ENCODE peak calls at places on chromosome 21, in eight cellular contexts. D is OCI-LY7; M is tibial nerve; Y is CD8-positive, alpha-beta T cell; S is pancreas; L is IMR-90; F is esophagus squamous epithelium; E is aorta. W is an unnamed sample.

GRCh38 chr21:14926186-14926585 is 138.6 kb downstream of the NRIP1 start:
- DNase-seq in D (no peak), M (no peak), Y (no peak), S (no peak), L (no peak), F (no peak), E (no peak), W (no peak)

GRCh38 chr21:35578350-35578782 is 482.0 kb downstream of the SETD4 start:
- DNase-seq in D (no peak), M (no peak), Y (no peak), S (no peak), L (peak), F (no peak), E (no peak), W (peak)

GRCh38 chr21:44021064-44021463 is 9.0 kb downstream of the TRAPPC10 start:
- DNase-seq in D (no peak), M (no peak), Y (no peak), S (no peak), L (no peak), F (no peak), E (no peak), W (no peak)

GRCh38 chr21:33109574-33110339 is 39.8 kb downstream of the OLIG1 start:
- DNase-seq in D (no peak), M (no peak), Y (no peak), S (no peak), L (no peak), F (no peak), E (no peak), W (no peak)

GRCh38 chr21:15441999-15442398 is 287.8 kb upstream of the USP25 start:
- DNase-seq in D (no peak), M (no peak), Y (no peak), S (no peak), L (no peak), F (no peak), E (no peak), W (no peak)

GRCh38 chr21:42301371-42302291 is 13.6 kb downstream of the TFF3 start:
- DNase-seq in D (no peak), M (no peak), Y (no peak), S (no peak), L (no peak), F (no peak), E (peak), W (no peak)

GRCh38 chr21:26835714-26836265 is 9.4 kb downstream of the ADAMTS1 start:
- DNase-seq in D (no peak), M (no peak), Y (no peak), S (no peak), L (no peak), F (no peak), E (no peak), W (no peak)

GRCh38 chr21:35256468-35256988 is 207.4 kb upstream of the RUNX1 start:
- DNase-seq in D (no peak), M (peak), Y (no peak), S (peak), L (peak), F (no peak), E (peak), W (peak)

GRCh38 chr21:26379561-26379960 is 193.5 kb downstream of the CYYR1 start:
- DNase-seq in D (no peak), M (no peak), Y (no peak), S (no peak), L (no peak), F (no peak), E (no peak), W (no peak)

GRCh38 chr21:29148535-29148934 is 18.1 kb downstream of the MAP3K7CL start:
- DNase-seq in D (no peak), M (no peak), Y (no peak), S (no peak), L (peak), F (no peak), E (peak), W (peak)
- H3K27ac ChIP-seq in D (no peak), M (no peak), Y (no peak), S (no peak), L (no peak), F (peak), E (no peak), W (peak)

GRCh38 chr21:31409849-31410762 is 66.0 kb upstream of the TIAM1 start:
- DNase-seq in D (no peak), M (no peak), Y (no peak), S (no peak), L (no peak), F (no peak), E (no peak), W (no peak)

GRCh38 chr21:31410763-31411278 is 66.8 kb upstream of the TIAM1 start:
- DNase-seq in D (peak), M (no peak), Y (peak), S (no peak), L (no peak), F (no peak), E (no peak), W (no peak)

GRCh38 chr21:31406510-31406909 is 62.4 kb upstream of the TIAM1 start:
- DNase-seq in D (no peak), M (no peak), Y (no peak), S (no peak), L (no peak), F (no peak), E (no peak), W (no peak)

GRCh38 chr21:31405638-31406037 is 61.6 kb upstream of the TIAM1 start:
- DNase-seq in D (no peak), M (no peak), Y (no peak), S (no peak), L (no peak), F (no peak), E (no peak), W (no peak)

GRCh38 chr21:31408306-31409088 is 64.4 kb upstream of the TIAM1 start:
- DNase-seq in D (no peak), M (no peak), Y (peak), S (no peak), L (no peak), F (no peak), E (no peak), W (no peak)
- H3K27ac ChIP-seq in D (no peak), M (peak), Y (no peak), S (no peak), L (no peak), F (peak), E (no peak), W (no peak)

DNA sequence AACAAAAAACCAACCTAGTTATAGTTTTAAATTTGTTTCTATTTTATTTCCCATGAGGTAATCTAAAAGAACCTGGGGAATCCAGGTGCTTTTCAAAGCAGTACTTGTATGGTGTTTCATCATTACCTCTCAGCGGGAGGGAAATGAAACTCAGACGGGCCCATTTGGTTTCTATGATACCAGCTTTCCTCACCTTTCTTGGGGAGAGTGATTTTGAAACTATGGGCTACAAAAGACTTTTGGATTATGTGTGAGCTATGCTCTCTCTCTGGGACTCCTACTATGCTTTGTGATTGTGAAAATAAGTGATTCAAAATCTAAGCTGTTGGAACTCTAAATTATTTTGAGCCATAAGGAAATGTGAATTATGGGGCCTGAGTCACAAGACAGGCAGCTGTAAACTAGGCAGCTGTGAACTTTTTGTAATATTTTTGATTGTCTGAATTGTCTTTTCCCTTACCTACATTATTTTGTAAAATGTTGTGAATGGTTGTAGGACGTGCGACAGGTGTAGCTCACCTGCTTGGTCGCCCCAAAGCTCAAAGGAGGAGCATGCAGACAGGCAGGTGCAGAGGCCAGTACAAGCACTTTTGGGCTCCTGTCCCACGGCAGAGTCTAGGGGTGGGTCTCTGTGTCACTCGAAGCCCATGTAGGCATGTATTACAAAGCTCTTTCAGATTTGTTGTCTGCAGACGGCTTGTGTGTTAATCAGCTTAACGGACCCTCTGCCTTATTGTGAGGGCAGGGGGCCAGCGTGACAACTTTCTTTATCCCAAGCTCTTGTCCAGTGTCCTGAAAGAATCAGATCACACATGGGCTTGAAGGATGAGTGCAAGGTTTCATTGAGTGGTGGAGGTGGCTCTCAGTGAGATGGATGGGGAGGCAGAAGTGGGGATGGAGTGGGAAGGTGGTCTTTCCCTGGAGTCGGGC is 64.8 kb upstream of the BACH1 start:
- DNase-seq in D (peak), M (no peak), Y (no peak), S (no peak), L (no peak), F (no peak), E (no peak), W (no peak)
- H3K27ac ChIP-seq in D (no peak), M (no peak), Y (no peak), S (peak), L (no peak), F (peak), E (no peak), W (peak)

GRCh38 chr21:21439761-21440160 is 441.6 kb downstream of the NCAM2 start:
- DNase-seq in D (no peak), M (no peak), Y (no peak), S (no peak), L (peak), F (no peak), E (no peak), W (no peak)
- H3K27ac ChIP-seq in D (no peak), M (no peak), Y (no peak), S (no peak), L (no peak), F (no peak), E (no peak), W (no peak)

GRCh38 chr21:38843806-38844479 is 38.2 kb downstream of the ETS2 start:
- DNase-seq in D (no peak), M (no peak), Y (no peak), S (no peak), L (peak), F (no peak), E (no peak), W (no peak)
- H3K27ac ChIP-seq in D (no peak), M (no peak), Y (no peak), S (no peak), L (no peak), F (no peak), E (no peak), W (peak)

GRCh38 chr21:45387506-45387905 is 17.5 kb upstream of the COL18A1 start:
- DNase-seq in D (no peak), M (no peak), Y (no peak), S (peak), L (no peak), F (no peak), E (peak), W (no peak)

GRCh38 chr21:45384656-45385548 is 20.1 kb upstream of the COL18A1 start:
- DNase-seq in D (no peak), M (no peak), Y (no peak), S (peak), L (no peak), F (no peak), E (peak), W (no peak)

GRCh38 chr21:45386728-45387371 is 18.1 kb upstream of the COL18A1 start:
- DNase-seq in D (no peak), M (no peak), Y (no peak), S (peak), L (peak), F (no peak), E (peak), W (no peak)

GRCh38 chr21:45385549-45386050 is 19.4 kb upstream of the COL18A1 start:
- DNase-seq in D (no peak), M (no peak), Y (no peak), S (peak), L (no peak), F (no peak), E (peak), W (no peak)

DNA sequence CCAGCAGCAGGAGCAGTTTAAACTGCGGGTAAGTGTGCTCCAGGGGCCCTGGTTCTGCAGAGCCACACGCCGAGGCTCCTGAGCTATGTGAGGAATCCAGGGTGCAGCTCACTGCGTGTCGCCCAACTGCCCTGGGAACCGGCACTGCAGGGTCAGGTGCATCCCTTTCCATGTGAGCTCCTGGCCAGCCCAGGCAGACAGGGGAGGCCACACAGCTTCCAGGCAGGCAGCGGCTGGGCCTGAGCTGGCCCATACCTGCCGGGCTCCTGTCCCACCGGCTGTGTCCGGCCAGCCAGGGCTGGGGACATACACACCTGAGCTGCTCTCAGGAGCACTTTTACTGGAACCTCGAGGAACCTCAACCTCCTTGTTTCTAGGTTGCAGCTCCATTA is 18.6 kb upstream of the COL18A1 start:
- DNase-seq in D (no peak), M (no peak), Y (no peak), S (peak), L (no peak), F (no peak), E (peak), W (no peak)
- H3K27ac ChIP-seq in D (no peak), M (no peak), Y (no peak), S (no peak), L (peak), F (peak), E (no peak), W (no peak)

GRCh38 chr21:17796503-17796902 is 22.7 kb downstream of the C21orf91 start:
- DNase-seq in D (no peak), M (no peak), Y (no peak), S (no peak), L (no peak), F (no peak), E (no peak), W (no peak)
- H3K27ac ChIP-seq in D (no peak), M (no peak), Y (no peak), S (no peak), L (no peak), F (peak), E (no peak), W (no peak)

W was measured in epithelial cell of prostate.